ENCODE peak calls at places on chromosome 9, in seven cellular contexts. S is T-helper 17 cell; K is stimulated activated CD8-positive, alpha-beta memory T cell treated with anti-CD3 and anti-CD28 coated beads, Interleukin-7, amount 100 ng/mL, for 1 hour; J is upper lobe of right lung; C is AG09309; P is lower lobe of right lung; H is astrocyte of the spinal cord. N is an unnamed sample.

GRCh38 chr9:22134390-22134789 is 125.3 kb upstream of the CDKN2B start:
- DNase-seq in S (no peak), K (no peak), J (no peak), C (no peak), P (no peak), H (no peak), N (no peak)

GRCh38 chr9:72315089-72315509 is 49.9 kb downstream of the ZFAND5 start:
- DNase-seq in S (no peak), K (no peak), J (peak), C (peak), P (peak), H (peak), N (no peak)

GRCh38 chr9:6078382-6079105 is 63.1 kb upstream of the RANBP6 start:
- DNase-seq in S (no peak), K (no peak), J (no peak), C (no peak), P (no peak), H (no peak), N (no peak)

GRCh38 chr9:86135374-86135773 is 36.0 kb upstream of the GOLM1 start:
- DNase-seq in S (no peak), K (no peak), J (no peak), C (no peak), P (no peak), H (no peak), N (no peak)

GRCh38 chr9:109781541-109782197 is 1.7 kb downstream of the PALM2AKAP2 start:
- DNase-seq in S (no peak), K (no peak), J (no peak), C (no peak), P (no peak), H (no peak), N (no peak)

GRCh38 chr9:16321461-16322119 is 548.9 kb downstream of the BNC2 start:
- DNase-seq in S (no peak), K (no peak), J (no peak), C (peak), P (no peak), H (peak), N (no peak)

GRCh38 chr9:118985851-118986250 is 383.4 kb downstream of the BRINP1 start:
- DNase-seq in S (no peak), K (no peak), J (no peak), C (no peak), P (no peak), H (no peak), N (no peak)

GRCh38 chr9:120663380-120663779 is 50.9 kb downstream of the MEGF9 start:
- DNase-seq in S (no peak), K (no peak), J (no peak), C (no peak), P (no peak), H (no peak), N (no peak)

GRCh38 chr9:128819716-128820664 is 1.7 kb downstream of the ENDOG start:
- DNase-seq in S (no peak), K (no peak), J (no peak), C (no peak), P (no peak), H (no peak), N (no peak)

GRCh38 chr9:81427870-81428269 is 261.5 kb downstream of the TLE1 start:
- DNase-seq in S (no peak), K (no peak), J (no peak), C (no peak), P (no peak), H (no peak), N (no peak)

GRCh38 chr9:122127396-122127798 is 32.2 kb downstream of the NDUFA8 start:
- DNase-seq in S (no peak), K (no peak), J (no peak), C (no peak), P (no peak), H (no peak), N (no peak)

GRCh38 chr9:81146684-81147337 is 542.5 kb downstream of the TLE1 start:
- DNase-seq in S (no peak), K (no peak), J (no peak), C (no peak), P (no peak), H (peak), N (no peak)

GRCh38 chr9:36169166-36169565 is at the start of gene CCIN:
- DNase-seq in S (no peak), K (no peak), J (no peak), C (no peak), P (no peak), H (no peak), N (no peak)

GRCh38 chr9:132637801-132638200 is 32.0 kb downstream of the DDX31 start:
- DNase-seq in S (no peak), K (no peak), J (no peak), C (no peak), P (no peak), H (no peak), N (no peak)

GRCh38 chr9:92493741-92494387 is 11.6 kb upstream of the ASPN start:
- DNase-seq in S (no peak), K (no peak), J (no peak), C (no peak), P (no peak), H (no peak), N (no peak)

GRCh38 chr9:109460576-109460975 is 37.5 kb downstream of the PTPN3 start:
- DNase-seq in S (no peak), K (no peak), J (no peak), C (no peak), P (no peak), H (no peak), N (no peak)

GRCh38 chr9:74006935-74007334 is 490.2 kb upstream of the RORB start:
- DNase-seq in S (no peak), K (no peak), J (no peak), C (no peak), P (no peak), H (peak), N (no peak)

GRCh38 chr9:114668146-114668545 is 10.5 kb upstream of the TEX53 start:
- DNase-seq in S (no peak), K (no peak), J (no peak), C (no peak), P (no peak), H (no peak), N (no peak)

GRCh38 chr9:114282104-114282485 is 40.8 kb upstream of the ORM1 start:
- DNase-seq in S (peak), K (no peak), J (peak), C (no peak), P (peak), H (no peak), N (no peak)

GRCh38 chr9:131289301-131290038 is at the start of gene PLPP7:
- DNase-seq in S (no peak), K (no peak), J (no peak), C (peak), P (no peak), H (peak), N (no peak)

GRCh38 chr9:105246656-105247162 is 2.3 kb downstream of the SLC44A1 start:
- DNase-seq in S (no peak), K (no peak), J (no peak), C (no peak), P (no peak), H (no peak), N (no peak)

GRCh38 chr9:93669958-93670207 is 93.5 kb downstream of the PHF2 start:
- DNase-seq in S (no peak), K (no peak), J (no peak), C (no peak), P (no peak), H (no peak), N (no peak)

GRCh38 chr9:68947842-68948569 is 65.9 kb downstream of the PRKACG start:
- DNase-seq in S (no peak), K (no peak), J (no peak), C (no peak), P (no peak), H (no peak), N (no peak)

GRCh38 chr9:36665921-36666429 is 93.3 kb downstream of the MELK start:
- DNase-seq in S (no peak), K (no peak), J (no peak), C (no peak), P (no peak), H (peak), N (no peak)

GRCh38 chr9:108756746-108757490 is 98.9 kb downstream of the ACTL7B start:
- DNase-seq in S (no peak), K (no peak), J (no peak), C (no peak), P (no peak), H (no peak), N (no peak)

GRCh38 chr9:77981332-77981731 is 50.3 kb downstream of the GNAQ start:
- DNase-seq in S (no peak), K (no peak), J (no peak), C (no peak), P (no peak), H (peak), N (no peak)

GRCh38 chr9:89430995-89431394 is 66.9 kb downstream of the SEMA4D start:
- DNase-seq in S (no peak), K (no peak), J (no peak), C (no peak), P (no peak), H (no peak), N (no peak)

GRCh38 chr9:105415344-105415980 is 32.4 kb upstream of the FSD1L start:
- DNase-seq in S (peak), K (peak), J (no peak), C (no peak), P (no peak), H (peak), N (no peak)

GRCh38 chr9:73093740-73094379 is 57.8 kb upstream of the ANXA1 start:
- DNase-seq in S (no peak), K (no peak), J (no peak), C (no peak), P (no peak), H (peak), N (no peak)

GRCh38 chr9:116594552-116594951 is 92.6 kb upstream of the TRIM32 start:
- DNase-seq in S (no peak), K (no peak), J (no peak), C (peak), P (no peak), H (peak), N (no peak)

GRCh38 chr9:137138701-137139467 is at the start of gene GRIN1:
- DNase-seq in S (no peak), K (no peak), J (peak), C (no peak), P (no peak), H (no peak), N (peak)

GRCh38 chr9:35611230-35611797 is 6.3 kb downstream of the TESK1 start:
- DNase-seq in S (no peak), K (peak), J (no peak), C (no peak), P (no peak), H (peak), N (no peak)

GRCh38 chr9:127557466-127557869 is 54.6 kb upstream of the STXBP1 start:
- DNase-seq in S (no peak), K (no peak), J (no peak), C (no peak), P (peak), H (peak), N (no peak)

GRCh38 chr9:127205952-127206351 is 58.6 kb upstream of the GARNL3 start:
- DNase-seq in S (no peak), K (no peak), J (no peak), C (no peak), P (no peak), H (no peak), N (no peak)

GRCh38 chr9:92242115-92242778 is 51.2 kb downstream of the IARS1 start:
- DNase-seq in S (no peak), K (no peak), J (no peak), C (peak), P (no peak), H (peak), N (no peak)

GRCh38 chr9:74951725-74952151 is 974 bp downstream of the C9orf40 start:
- DNase-seq in S (peak), K (no peak), J (peak), C (no peak), P (peak), H (peak), N (no peak)

GRCh38 chr9:116471093-116471906 is 215.8 kb upstream of the TRIM32 start:
- DNase-seq in S (no peak), K (no peak), J (no peak), C (no peak), P (no peak), H (peak), N (peak)

GRCh38 chr9:38662763-38663593 is 42.6 kb upstream of the ANKRD18A start:
- DNase-seq in S (no peak), K (no peak), J (no peak), C (no peak), P (no peak), H (peak), N (no peak)

GRCh38 chr9:751137-752051 is 90.1 kb upstream of the DMRT1 start:
- DNase-seq in S (no peak), K (no peak), J (no peak), C (no peak), P (no peak), H (no peak), N (no peak)

N was measured in H1.